ENCODE peak calls at places on chromosome 17, in nine cellular contexts. One of them, this sample, is unnamed.

GRCh38 chr17:2690165-2691068 is 21.1 kb downstream of the CLUH start:
- DNase-seq in AG10803: no peak
- DNase-seq in adrenal gland: no peak
- DNase-seq in heart right ventricle: peak; percentile 16
- DNase-seq in myocyte: no peak
- DNase-seq in activated CD4-positive, alpha-beta T cell treated with anti-CD3 and anti-CD28 coated beads, Interleukin-2, amount 10 ng/mL, durations not matched to agents 7 days and 5 days: no peak
- DNase-seq in substantia nigra: no peak
- DNase-seq in activated T-helper 1 cell treated with Interleukin-2 at 50 U/mL for 16 hours: no peak
- DNase-seq in CD4-positive, CD25-positive, alpha-beta regulatory T cell: no peak
- DNase-seq in this sample: peak; percentile 28

GRCh38 chr17:43021739-43022512 is at the start of gene VAT1:
- DNase-seq in AG10803: peak; percentile 70
- DNase-seq in adrenal gland: peak; percentile 84
- DNase-seq in heart right ventricle: peak; percentile 79
- DNase-seq in myocyte: peak; percentile 88
- DNase-seq in activated CD4-positive, alpha-beta T cell treated with anti-CD3 and anti-CD28 coated beads, Interleukin-2, amount 10 ng/mL, durations not matched to agents 7 days and 5 days: peak; percentile 59
- DNase-seq in substantia nigra: peak; percentile 56
- DNase-seq in activated T-helper 1 cell treated with Interleukin-2 at 50 U/mL for 16 hours: peak; percentile 47
- DNase-seq in CD4-positive, CD25-positive, alpha-beta regulatory T cell: peak; percentile 59
- DNase-seq in this sample: peak; percentile 88

GRCh38 chr17:47275245-47275984 is 21.8 kb downstream of the ITGB3 start:
- DNase-seq in AG10803: peak; percentile 96
- DNase-seq in adrenal gland: peak; percentile 55
- DNase-seq in heart right ventricle: peak; percentile 89
- DNase-seq in myocyte: no peak
- DNase-seq in activated CD4-positive, alpha-beta T cell treated with anti-CD3 and anti-CD28 coated beads, Interleukin-2, amount 10 ng/mL, durations not matched to agents 7 days and 5 days: no peak
- DNase-seq in substantia nigra: no peak
- DNase-seq in activated T-helper 1 cell treated with Interleukin-2 at 50 U/mL for 16 hours: no peak
- DNase-seq in CD4-positive, CD25-positive, alpha-beta regulatory T cell: no peak
- DNase-seq in this sample: peak; percentile 64

GRCh38 chr17:76479515-76480048 is 12.2 kb downstream of the AANAT start:
- DNase-seq in AG10803: no peak
- DNase-seq in adrenal gland: no peak
- DNase-seq in heart right ventricle: no peak
- DNase-seq in myocyte: no peak
- DNase-seq in activated CD4-positive, alpha-beta T cell treated with anti-CD3 and anti-CD28 coated beads, Interleukin-2, amount 10 ng/mL, durations not matched to agents 7 days and 5 days: no peak
- DNase-seq in substantia nigra: no peak
- DNase-seq in activated T-helper 1 cell treated with Interleukin-2 at 50 U/mL for 16 hours: no peak
- DNase-seq in CD4-positive, CD25-positive, alpha-beta regulatory T cell: no peak
- DNase-seq in this sample: no peak

GRCh38 chr17:17200831-17201230 is 5.3 kb downstream of the PLD6 start:
- DNase-seq in AG10803: no peak
- DNase-seq in adrenal gland: no peak
- DNase-seq in heart right ventricle: no peak
- DNase-seq in myocyte: no peak
- DNase-seq in activated CD4-positive, alpha-beta T cell treated with anti-CD3 and anti-CD28 coated beads, Interleukin-2, amount 10 ng/mL, durations not matched to agents 7 days and 5 days: no peak
- DNase-seq in substantia nigra: no peak
- DNase-seq in activated T-helper 1 cell treated with Interleukin-2 at 50 U/mL for 16 hours: no peak
- DNase-seq in CD4-positive, CD25-positive, alpha-beta regulatory T cell: no peak
- DNase-seq in this sample: no peak

GRCh38 chr17:81400154-81400938 is 5.1 kb downstream of the BAHCC1 start:
- DNase-seq in AG10803: peak; percentile 53
- DNase-seq in adrenal gland: no peak
- DNase-seq in heart right ventricle: no peak
- DNase-seq in myocyte: peak; percentile 68
- DNase-seq in activated CD4-positive, alpha-beta T cell treated with anti-CD3 and anti-CD28 coated beads, Interleukin-2, amount 10 ng/mL, durations not matched to agents 7 days and 5 days: no peak
- DNase-seq in substantia nigra: peak; percentile 34
- DNase-seq in activated T-helper 1 cell treated with Interleukin-2 at 50 U/mL for 16 hours: no peak
- DNase-seq in CD4-positive, CD25-positive, alpha-beta regulatory T cell: no peak
- DNase-seq in this sample: peak; percentile 66

GRCh38 chr17:2436516-2436915 is 35.7 kb upstream of the MNT start:
- DNase-seq in AG10803: no peak
- DNase-seq in adrenal gland: no peak
- DNase-seq in heart right ventricle: no peak
- DNase-seq in myocyte: peak; percentile 36
- DNase-seq in activated CD4-positive, alpha-beta T cell treated with anti-CD3 and anti-CD28 coated beads, Interleukin-2, amount 10 ng/mL, durations not matched to agents 7 days and 5 days: no peak
- DNase-seq in substantia nigra: no peak
- DNase-seq in activated T-helper 1 cell treated with Interleukin-2 at 50 U/mL for 16 hours: no peak
- DNase-seq in CD4-positive, CD25-positive, alpha-beta regulatory T cell: no peak
- DNase-seq in this sample: no peak

GRCh38 chr17:73489991-73490390 is 154.3 kb downstream of the SDK2 start:
- DNase-seq in AG10803: no peak
- DNase-seq in adrenal gland: no peak
- DNase-seq in heart right ventricle: no peak
- DNase-seq in myocyte: no peak
- DNase-seq in activated CD4-positive, alpha-beta T cell treated with anti-CD3 and anti-CD28 coated beads, Interleukin-2, amount 10 ng/mL, durations not matched to agents 7 days and 5 days: no peak
- DNase-seq in substantia nigra: no peak
- DNase-seq in activated T-helper 1 cell treated with Interleukin-2 at 50 U/mL for 16 hours: no peak
- DNase-seq in CD4-positive, CD25-positive, alpha-beta regulatory T cell: no peak
- DNase-seq in this sample: no peak

GRCh38 chr17:66662496-66662895 is 172.4 kb upstream of the CACNG5 start:
- DNase-seq in AG10803: no peak
- DNase-seq in adrenal gland: no peak
- DNase-seq in heart right ventricle: no peak
- DNase-seq in myocyte: no peak
- DNase-seq in activated CD4-positive, alpha-beta T cell treated with anti-CD3 and anti-CD28 coated beads, Interleukin-2, amount 10 ng/mL, durations not matched to agents 7 days and 5 days: no peak
- DNase-seq in substantia nigra: no peak
- DNase-seq in activated T-helper 1 cell treated with Interleukin-2 at 50 U/mL for 16 hours: no peak
- DNase-seq in CD4-positive, CD25-positive, alpha-beta regulatory T cell: no peak
- DNase-seq in this sample: no peak

GRCh38 chr17:58302171-58302918 is 21.6 kb upstream of the MPO start:
- DNase-seq in AG10803: no peak
- DNase-seq in adrenal gland: no peak
- DNase-seq in heart right ventricle: no peak
- DNase-seq in myocyte: no peak
- DNase-seq in activated CD4-positive, alpha-beta T cell treated with anti-CD3 and anti-CD28 coated beads, Interleukin-2, amount 10 ng/mL, durations not matched to agents 7 days and 5 days: no peak
- DNase-seq in substantia nigra: no peak
- DNase-seq in activated T-helper 1 cell treated with Interleukin-2 at 50 U/mL for 16 hours: no peak
- DNase-seq in CD4-positive, CD25-positive, alpha-beta regulatory T cell: no peak
- DNase-seq in this sample: no peak

GRCh38 chr17:72338847-72339790 is 218.3 kb downstream of the SOX9 start:
- DNase-seq in AG10803: peak; percentile 91
- DNase-seq in adrenal gland: no peak
- DNase-seq in heart right ventricle: peak; percentile 45
- DNase-seq in myocyte: peak; percentile 90
- DNase-seq in activated CD4-positive, alpha-beta T cell treated with anti-CD3 and anti-CD28 coated beads, Interleukin-2, amount 10 ng/mL, durations not matched to agents 7 days and 5 days: no peak
- DNase-seq in substantia nigra: no peak
- DNase-seq in activated T-helper 1 cell treated with Interleukin-2 at 50 U/mL for 16 hours: no peak
- DNase-seq in CD4-positive, CD25-positive, alpha-beta regulatory T cell: no peak
- DNase-seq in this sample: peak; percentile 37

GRCh38 chr17:67125924-67126323 is 81.6 kb downstream of the CACNG1 start:
- DNase-seq in AG10803: no peak
- DNase-seq in adrenal gland: no peak
- DNase-seq in heart right ventricle: no peak
- DNase-seq in myocyte: no peak
- DNase-seq in activated CD4-positive, alpha-beta T cell treated with anti-CD3 and anti-CD28 coated beads, Interleukin-2, amount 10 ng/mL, durations not matched to agents 7 days and 5 days: no peak
- DNase-seq in substantia nigra: no peak
- DNase-seq in activated T-helper 1 cell treated with Interleukin-2 at 50 U/mL for 16 hours: no peak
- DNase-seq in CD4-positive, CD25-positive, alpha-beta regulatory T cell: no peak
- DNase-seq in this sample: no peak

GRCh38 chr17:18315498-18316360 is 636 bp downstream of the SMCR8 start:
- DNase-seq in AG10803: no peak
- DNase-seq in adrenal gland: no peak
- DNase-seq in heart right ventricle: no peak
- DNase-seq in myocyte: no peak
- DNase-seq in activated CD4-positive, alpha-beta T cell treated with anti-CD3 and anti-CD28 coated beads, Interleukin-2, amount 10 ng/mL, durations not matched to agents 7 days and 5 days: peak; percentile 57
- DNase-seq in substantia nigra: no peak
- DNase-seq in activated T-helper 1 cell treated with Interleukin-2 at 50 U/mL for 16 hours: peak; percentile 11
- DNase-seq in CD4-positive, CD25-positive, alpha-beta regulatory T cell: peak; percentile 68
- DNase-seq in this sample: no peak

GRCh38 chr17:41977991-41978390 is 11.4 kb downstream of the CNP start:
- DNase-seq in AG10803: no peak
- DNase-seq in adrenal gland: no peak
- DNase-seq in heart right ventricle: no peak
- DNase-seq in myocyte: no peak
- DNase-seq in activated CD4-positive, alpha-beta T cell treated with anti-CD3 and anti-CD28 coated beads, Interleukin-2, amount 10 ng/mL, durations not matched to agents 7 days and 5 days: no peak
- DNase-seq in substantia nigra: no peak
- DNase-seq in activated T-helper 1 cell treated with Interleukin-2 at 50 U/mL for 16 hours: no peak
- DNase-seq in CD4-positive, CD25-positive, alpha-beta regulatory T cell: no peak
- DNase-seq in this sample: peak; percentile 19

GRCh38 chr17:10702574-10702973 is 5.2 kb downstream of the ADPRM start:
- DNase-seq in AG10803: peak; percentile 22
- DNase-seq in adrenal gland: no peak
- DNase-seq in heart right ventricle: no peak
- DNase-seq in myocyte: peak; percentile 77
- DNase-seq in activated CD4-positive, alpha-beta T cell treated with anti-CD3 and anti-CD28 coated beads, Interleukin-2, amount 10 ng/mL, durations not matched to agents 7 days and 5 days: no peak
- DNase-seq in substantia nigra: no peak
- DNase-seq in activated T-helper 1 cell treated with Interleukin-2 at 50 U/mL for 16 hours: no peak
- DNase-seq in CD4-positive, CD25-positive, alpha-beta regulatory T cell: no peak
- DNase-seq in this sample: no peak

GRCh38 chr17:83200231-83200699 is 120.9 kb downstream of the METRNL start:
- DNase-seq in AG10803: peak; percentile 90
- DNase-seq in adrenal gland: no peak
- DNase-seq in heart right ventricle: peak; percentile 59
- DNase-seq in myocyte: peak; percentile 37
- DNase-seq in activated CD4-positive, alpha-beta T cell treated with anti-CD3 and anti-CD28 coated beads, Interleukin-2, amount 10 ng/mL, durations not matched to agents 7 days and 5 days: peak; percentile 43
- DNase-seq in substantia nigra: no peak
- DNase-seq in activated T-helper 1 cell treated with Interleukin-2 at 50 U/mL for 16 hours: peak; percentile 15
- DNase-seq in CD4-positive, CD25-positive, alpha-beta regulatory T cell: peak; percentile 24
- DNase-seq in this sample: peak; percentile 77

GRCh38 chr17:48484850-48485249 is 46.0 kb downstream of the HOXB1 start:
- DNase-seq in AG10803: peak; percentile 69
- DNase-seq in adrenal gland: no peak
- DNase-seq in heart right ventricle: no peak
- DNase-seq in myocyte: peak; percentile 89
- DNase-seq in activated CD4-positive, alpha-beta T cell treated with anti-CD3 and anti-CD28 coated beads, Interleukin-2, amount 10 ng/mL, durations not matched to agents 7 days and 5 days: no peak
- DNase-seq in substantia nigra: no peak
- DNase-seq in activated T-helper 1 cell treated with Interleukin-2 at 50 U/mL for 16 hours: no peak
- DNase-seq in CD4-positive, CD25-positive, alpha-beta regulatory T cell: no peak
- DNase-seq in this sample: no peak

GRCh38 chr17:17420035-17420434 is 56.8 kb upstream of the MED9 start:
- DNase-seq in AG10803: peak; percentile 26
- DNase-seq in adrenal gland: no peak
- DNase-seq in heart right ventricle: peak; percentile 84
- DNase-seq in myocyte: no peak
- DNase-seq in activated CD4-positive, alpha-beta T cell treated with anti-CD3 and anti-CD28 coated beads, Interleukin-2, amount 10 ng/mL, durations not matched to agents 7 days and 5 days: no peak
- DNase-seq in substantia nigra: no peak
- DNase-seq in activated T-helper 1 cell treated with Interleukin-2 at 50 U/mL for 16 hours: no peak
- DNase-seq in CD4-positive, CD25-positive, alpha-beta regulatory T cell: no peak
- DNase-seq in this sample: no peak

GRCh38 chr17:32010114-32010513 is 2.9 kb downstream of the LRRC37B start:
- DNase-seq in AG10803: no peak
- DNase-seq in adrenal gland: no peak
- DNase-seq in heart right ventricle: no peak
- DNase-seq in myocyte: no peak
- DNase-seq in activated CD4-positive, alpha-beta T cell treated with anti-CD3 and anti-CD28 coated beads, Interleukin-2, amount 10 ng/mL, durations not matched to agents 7 days and 5 days: no peak
- DNase-seq in substantia nigra: no peak
- DNase-seq in activated T-helper 1 cell treated with Interleukin-2 at 50 U/mL for 16 hours: no peak
- DNase-seq in CD4-positive, CD25-positive, alpha-beta regulatory T cell: no peak
- DNase-seq in this sample: no peak

GRCh38 chr17:43998552-43998951 is 5.9 kb upstream of the NAGS start:
- DNase-seq in AG10803: peak; percentile 53
- DNase-seq in adrenal gland: no peak
- DNase-seq in heart right ventricle: no peak
- DNase-seq in myocyte: no peak
- DNase-seq in activated CD4-positive, alpha-beta T cell treated with anti-CD3 and anti-CD28 coated beads, Interleukin-2, amount 10 ng/mL, durations not matched to agents 7 days and 5 days: no peak
- DNase-seq in substantia nigra: no peak
- DNase-seq in activated T-helper 1 cell treated with Interleukin-2 at 50 U/mL for 16 hours: no peak
- DNase-seq in CD4-positive, CD25-positive, alpha-beta regulatory T cell: no peak
- DNase-seq in this sample: no peak

GRCh38 chr17:75295220-75296158 is 6.3 kb upstream of the SLC25A19 start:
- DNase-seq in AG10803: no peak
- DNase-seq in adrenal gland: peak; percentile 38
- DNase-seq in heart right ventricle: no peak
- DNase-seq in myocyte: no peak
- DNase-seq in activated CD4-positive, alpha-beta T cell treated with anti-CD3 and anti-CD28 coated beads, Interleukin-2, amount 10 ng/mL, durations not matched to agents 7 days and 5 days: no peak
- DNase-seq in substantia nigra: peak; percentile 13
- DNase-seq in activated T-helper 1 cell treated with Interleukin-2 at 50 U/mL for 16 hours: no peak
- DNase-seq in CD4-positive, CD25-positive, alpha-beta regulatory T cell: peak; percentile 59
- DNase-seq in this sample: no peak